ENCODE peak calls at places on chromosomes 12 and 14, in eight cellular contexts. E is amygdala; N is activated CD4-positive, alpha-beta T cell treated with anti-CD3 and anti-CD28 coated beads, Interleukin-2, amount 10 ng/mL, durations not matched to agents 7 days and 5 days; M is H7; L is AG20443; K is stomach; P is tibial nerve; Z is breast epithelium. I is an unnamed sample.

GRCh38 chr12:83320350-83320749 is 633.6 kb downstream of the TMTC2 start:
- DNase-seq in E (no peak), N (no peak), M (no peak), L (no peak), K (no peak), P (no peak), Z (no peak), I (no peak)

GRCh38 chr12:99267038-99267437 is 380.5 kb upstream of the GARIN6 start:
- DNase-seq in E (no peak), N (no peak), M (no peak), L (no peak), K (no peak), P (no peak), Z (no peak), I (no peak)

GRCh38 chr14:23301969-23302289 is 730 bp downstream of the PPP1R3E start:
- DNase-seq in E (no peak), N (no peak), M (no peak), L (no peak), K (no peak), P (no peak), Z (no peak), I (no peak)

GRCh38 chr14:81062816-81063215 is 107.4 kb downstream of the TSHR start:
- DNase-seq in E (no peak), N (peak), M (peak), L (no peak), K (no peak), P (peak), Z (no peak), I (peak)

GRCh38 chr12:32587536-32588346 is 91.4 kb upstream of the DNM1L start:
- DNase-seq in E (no peak), N (no peak), M (no peak), L (no peak), K (no peak), P (no peak), Z (no peak), I (no peak)

GRCh38 chr12:88308825-88309224 is 166.7 kb downstream of the TMTC3 start:
- DNase-seq in E (no peak), N (no peak), M (no peak), L (no peak), K (no peak), P (no peak), Z (no peak), I (no peak)

GRCh38 chr14:75068294-75069020 is 984 bp upstream of the ZC2HC1C start:
- DNase-seq in E (no peak), N (no peak), M (no peak), L (no peak), K (no peak), P (no peak), Z (no peak), I (no peak)

GRCh38 chr14:85527006-85527405 is 2.9 kb upstream of the FLRT2 start:
- DNase-seq in E (no peak), N (no peak), M (no peak), L (peak), K (no peak), P (no peak), Z (no peak), I (no peak)

GRCh38 chr14:91380610-91381371 is 36.8 kb downstream of the CCDC88C start:
- DNase-seq in E (no peak), N (no peak), M (no peak), L (no peak), K (no peak), P (no peak), Z (no peak), I (no peak)

GRCh38 chr14:78710963-78711362 is 540.8 kb downstream of the NRXN3 start:
- DNase-seq in E (no peak), N (no peak), M (no peak), L (no peak), K (no peak), P (no peak), Z (no peak), I (no peak)

GRCh38 chr14:73231874-73232851 is 5.1 kb upstream of the PAPLN start:
- DNase-seq in E (no peak), N (no peak), M (peak), L (no peak), K (no peak), P (no peak), Z (no peak), I (peak)

GRCh38 chr14:76376001-76376404 is at the start of gene ESRRB:
- DNase-seq in E (no peak), N (no peak), M (peak), L (no peak), K (no peak), P (no peak), Z (no peak), I (no peak)

I was measured in activated CD4-positive, alpha-beta memory T cell treated with anti-CD3 and anti-CD28 coated beads for 36 hours.